ENCODE peak calls at places on chromosomes 2 and 18, in ten cellular contexts. F is A549; X is kidney; C is IMR-90; Z is fibroblast of lung; T is keratinocyte; D is psoas muscle; P is trophoblast cell; K is heart right ventricle; W is CD8-positive, alpha-beta T cell. S is an unnamed sample.

GRCh38 chr2:50754514-50754913 is 277.4 kb downstream of the NRXN1 start:
- DNase-seq in F (no peak), P (no peak), K (no peak), Z (no peak), D (no peak), W (no peak), X (no peak), C (no peak), T (no peak), S (no peak)

GRCh38 chr2:128468186-128468585 is 149.5 kb upstream of the HS6ST1 start:
- DNase-seq in Z (no peak), W (no peak), K (no peak), F (no peak), C (no peak), X (peak), T (no peak), D (no peak), P (no peak), S (no peak)

GRCh38 chr2:135144343-135144742 is 92.3 kb downstream of the RAB3GAP1 start:
- DNase-seq in D (no peak), X (no peak), Z (peak), F (no peak), W (no peak), T (no peak), K (no peak), P (peak), C (no peak), S (no peak)

GRCh38 chr2:223865907-223866508 is 28.6 kb upstream of the AP1S3 start:
- DNase-seq in D (no peak), F (no peak), X (no peak), K (no peak), C (no peak), Z (no peak), P (peak), W (no peak), T (no peak), S (no peak)

GRCh38 chr2:28436525-28437051 is 43.9 kb downstream of the FOSL2 start:
- DNase-seq in T (peak), D (no peak), W (no peak), F (no peak), P (peak), K (no peak), C (no peak), X (peak), Z (no peak), S (no peak)

GRCh38 chr2:54942373-54942772 is 107.9 kb downstream of the RTN4 start:
- DNase-seq in W (peak), K (no peak), C (no peak), D (no peak), T (no peak), Z (no peak), X (no peak), F (no peak), P (no peak), S (no peak)

GRCh38 chr2:219109468-219109867 is 48.7 kb upstream of the IHH start:
- DNase-seq in X (no peak), D (no peak), T (no peak), Z (no peak), F (no peak), W (no peak), P (peak), C (no peak), K (no peak), S (no peak)

GRCh38 chr2:222569826-222570225 is 86.1 kb downstream of the FARSB start:
- DNase-seq in X (no peak), K (no peak), W (no peak), T (no peak), C (peak), F (no peak), Z (peak), D (no peak), P (no peak), S (no peak)

GRCh38 chr2:241315879-241316700 is at the start of gene SEPTIN2:
- DNase-seq in D (no peak), T (no peak), P (peak), W (peak), F (peak), C (peak), Z (peak), X (peak), K (peak), S (no peak)

GRCh38 chr18:76767954-76768353 is 54.4 kb upstream of the ZNF236 start:
- DNase-seq in T (no peak), D (no peak), C (no peak), K (no peak), F (no peak), X (no peak), P (no peak), W (no peak), Z (no peak), S (no peak)

GRCh38 chr18:9827856-9828793 is 57.6 kb upstream of the TXNDC2 start:
- DNase-seq in T (peak), K (no peak), D (no peak), C (peak), F (peak), W (no peak), P (peak), X (no peak), Z (peak), S (peak)

GRCh38 chr2:120226296-120226695 is 3.1 kb upstream of the TMEM185B start:
- DNase-seq in W (no peak), K (no peak), X (peak), P (no peak), D (peak), F (no peak), T (no peak), Z (no peak), C (no peak), S (no peak)

GRCh38 chr18:75210274-75211001 is at the start of gene TSHZ1:
- DNase-seq in T (peak), X (no peak), P (peak), C (peak), D (no peak), F (peak), Z (peak), K (peak), W (peak), S (peak)

GRCh38 chr2:100919316-100919715 is 82.8 kb upstream of the RPL31 start:
- DNase-seq in X (no peak), P (no peak), T (no peak), Z (no peak), C (no peak), K (no peak), D (no peak), F (no peak), W (no peak), S (no peak)

GRCh38 chr2:203690110-203691047 is 16.1 kb upstream of the CD28 start:
- DNase-seq in F (no peak), W (no peak), C (peak), T (no peak), P (peak), X (no peak), D (no peak), Z (no peak), K (no peak), S (no peak)

GRCh38 chr2:213098612-213099011 is 52.8 kb downstream of the IKZF2 start:
- DNase-seq in D (no peak), C (no peak), X (no peak), P (peak), W (no peak), F (no peak), Z (no peak), T (no peak), K (peak), S (no peak)

GRCh38 chr2:20362701-20363435 is 12.2 kb upstream of the PUM2 start:
- DNase-seq in T (no peak), D (no peak), F (no peak), K (no peak), Z (no peak), P (peak), X (no peak), W (no peak), C (no peak), S (no peak)

GRCh38 chr2:240876475-240877251 is 8.0 kb downstream of the AGXT start:
- DNase-seq in W (no peak), Z (no peak), K (no peak), D (no peak), X (peak), P (no peak), F (no peak), C (no peak), T (no peak), S (no peak)

GRCh38 chr18:79403723-79404566 is 8.2 kb downstream of the NFATC1 start:
- DNase-seq in T (no peak), K (no peak), X (peak), F (no peak), P (peak), W (no peak), D (peak), C (no peak), Z (no peak), S (no peak)

GRCh38 chr18:79402209-79402576 is 6.5 kb downstream of the NFATC1 start:
- DNase-seq in P (no peak), F (no peak), K (no peak), T (no peak), Z (no peak), C (no peak), W (no peak), D (peak), X (peak), S (no peak)

GRCh38 chr18:79404567-79404910 is 8.8 kb downstream of the NFATC1 start:
- DNase-seq in Z (no peak), F (no peak), C (no peak), D (peak), X (peak), T (no peak), K (no peak), W (no peak), P (no peak), S (no peak)

GRCh38 chr18:79401494-79402208 is 5.9 kb downstream of the NFATC1 start:
- DNase-seq in F (no peak), C (no peak), D (peak), P (no peak), X (peak), W (no peak), K (no peak), Z (no peak), T (no peak), S (no peak)

DNA sequence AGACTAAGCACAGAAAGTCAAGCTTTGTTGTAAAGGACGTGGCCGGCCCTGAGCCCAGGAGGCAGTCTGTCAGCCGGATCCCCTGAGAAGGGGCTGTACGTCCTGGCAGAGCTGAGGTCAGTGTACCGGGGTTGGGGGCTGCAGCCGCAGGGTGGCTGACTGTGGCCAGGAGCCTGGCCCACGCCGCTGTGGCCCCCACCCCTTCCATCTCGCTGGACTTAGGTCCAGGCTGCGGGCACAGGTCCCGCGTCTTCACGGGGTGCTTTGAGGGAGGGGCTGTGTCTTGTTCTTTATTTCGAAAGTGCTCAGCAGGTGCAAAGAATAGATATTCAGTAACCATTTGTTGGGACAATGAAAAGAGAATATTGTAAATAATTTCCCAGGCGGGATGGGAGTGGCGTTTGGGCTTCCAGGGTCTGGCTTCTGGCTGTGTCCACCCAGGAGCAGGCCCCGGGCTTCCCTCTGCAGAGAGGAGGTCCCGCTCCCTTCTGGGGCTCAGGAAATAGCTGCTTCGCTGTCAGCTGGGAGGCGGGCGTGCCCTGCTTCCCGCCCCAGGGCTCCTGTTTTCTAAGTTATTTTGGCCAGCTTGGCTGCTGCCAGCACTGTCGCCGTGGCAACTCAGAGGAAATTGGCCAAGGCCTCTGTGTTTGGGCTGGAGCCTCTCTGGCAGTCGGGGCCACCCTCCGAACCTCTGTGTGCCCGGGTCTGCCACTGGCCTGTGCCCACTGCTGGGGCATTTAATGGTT is 7.4 kb downstream of the NFATC1 start:
- DNase-seq in D (peak), K (peak), T (no peak), W (no peak), F (no peak), C (no peak), Z (no peak), P (peak), X (peak), S (no peak)
- H3K4me3 ChIP-seq in D (peak), K (peak), T (peak), W (peak), F (no peak), C (no peak), Z (no peak), P (no peak), X (no peak), S (no peak)

DNA sequence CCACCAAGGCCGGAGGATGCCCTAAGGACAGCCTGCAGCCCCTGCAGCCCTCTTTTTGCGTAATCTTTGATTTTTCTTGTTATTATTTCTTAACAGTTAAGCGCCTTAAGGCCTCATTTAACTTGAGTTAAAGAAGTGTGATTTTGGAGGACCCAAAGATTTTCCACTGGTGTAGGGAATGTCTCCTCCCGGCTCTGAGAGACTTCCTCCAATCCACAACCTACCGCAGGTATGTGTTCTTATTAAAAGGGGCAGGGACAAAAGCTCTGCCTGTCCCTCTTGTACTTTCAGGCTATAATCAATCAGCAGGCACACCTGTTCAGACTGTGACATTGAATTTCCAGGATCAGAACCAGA is 285.1 kb downstream of the PRKCE start:
- DNase-seq in T (no peak), F (no peak), K (no peak), W (no peak), C (no peak), P (no peak), Z (no peak), D (no peak), X (no peak), S (no peak)
- H3K27ac ChIP-seq in T (no peak), F (peak), K (no peak), W (no peak), C (no peak), P (no peak), Z (peak), D (no peak), X (no peak), S (no peak)

DNA sequence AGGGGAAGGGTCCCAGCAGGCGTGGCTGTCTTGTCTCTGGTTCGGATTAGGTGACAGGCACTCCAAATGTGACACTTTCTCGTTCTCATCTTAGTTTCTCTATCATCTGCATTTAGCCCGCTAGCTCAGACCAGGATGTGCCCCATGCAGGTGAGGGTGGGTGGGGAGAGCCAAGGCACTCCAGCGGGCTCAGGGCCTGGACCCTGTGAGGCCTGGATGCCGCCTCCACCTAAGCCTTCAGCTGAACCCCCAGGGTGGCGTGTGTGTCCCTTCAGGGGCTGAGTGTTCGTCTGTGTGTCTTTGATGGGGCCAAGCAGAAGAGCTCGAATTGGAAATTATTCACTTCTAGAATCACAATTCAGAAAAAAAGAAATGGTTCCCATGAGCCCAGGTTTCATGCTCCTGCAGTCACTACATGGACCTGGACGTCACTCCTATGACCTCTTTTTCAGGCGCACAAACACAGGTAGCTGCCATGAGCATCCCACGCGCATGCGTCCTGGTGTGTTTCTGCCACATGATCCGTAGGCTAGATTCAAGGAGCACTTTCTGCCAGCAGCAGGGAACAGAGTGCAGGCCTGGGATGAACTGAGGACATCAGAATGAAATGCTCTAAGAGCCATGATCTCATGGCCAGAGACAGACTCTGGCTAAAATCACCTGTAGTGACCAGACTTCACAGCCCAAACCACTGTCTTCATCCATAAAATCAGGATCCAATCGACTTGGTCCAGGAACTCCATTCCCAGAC is 25.8 kb downstream of the CIDEA start:
- DNase-seq in T (no peak), F (no peak), W (no peak), C (no peak), X (no peak), P (no peak), D (no peak), K (peak), Z (no peak), S (no peak)
- H3K4me3 ChIP-seq in T (no peak), F (no peak), W (no peak), C (peak), X (no peak), P (no peak), D (peak), K (peak), Z (no peak), S (no peak)

DNA sequence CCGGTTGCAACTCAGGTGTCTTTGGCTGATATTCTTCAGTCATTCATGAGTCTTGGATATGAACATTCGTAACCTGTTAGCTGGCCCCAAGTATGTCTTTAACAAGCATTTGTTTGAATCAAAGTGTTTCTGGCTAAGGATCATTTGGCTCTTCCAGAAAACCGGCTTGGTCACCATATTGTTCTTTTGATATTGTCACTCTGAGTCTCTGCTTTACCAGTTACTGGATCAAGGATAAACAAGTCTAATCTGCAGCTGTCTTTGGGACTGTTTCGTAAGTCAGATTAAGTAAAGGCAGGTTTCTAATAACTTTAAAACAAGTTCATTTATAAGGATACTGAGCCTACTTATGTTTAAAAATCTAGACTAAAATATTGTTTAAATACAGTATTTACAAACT is 49.1 kb downstream of the KDM3A start:
- DNase-seq in K (no peak), C (no peak), T (no peak), P (no peak), D (no peak), Z (no peak), F (no peak), W (no peak), X (no peak), S (no peak)
- H3K27ac ChIP-seq in K (no peak), C (no peak), T (no peak), P (no peak), D (peak), Z (no peak), F (no peak), W (no peak), X (no peak), S (no peak)

GRCh38 chr2:2909086-2910035 is 468.3 kb downstream of the EIPR1 start:
- DNase-seq in W (no peak), C (no peak), F (no peak), P (no peak), K (no peak), X (no peak), Z (no peak), T (no peak), D (no peak), S (no peak)

GRCh38 chr2:2910259-2910658 is 467.4 kb downstream of the EIPR1 start:
- DNase-seq in D (no peak), W (no peak), F (no peak), T (no peak), C (no peak), X (no peak), K (no peak), Z (no peak), P (no peak), S (no peak)

GRCh38 chr2:2902551-2903216 is 474.9 kb downstream of the EIPR1 start:
- DNase-seq in K (no peak), T (no peak), P (no peak), C (no peak), W (no peak), D (no peak), Z (no peak), X (no peak), F (no peak), S (no peak)

GRCh38 chr2:2904721-2905340 is 472.8 kb downstream of the EIPR1 start:
- DNase-seq in D (no peak), X (no peak), Z (no peak), W (no peak), K (no peak), T (no peak), P (no peak), F (no peak), C (no peak), S (no peak)

GRCh38 chr2:2906091-2906490 is 471.5 kb downstream of the EIPR1 start:
- DNase-seq in D (no peak), F (no peak), Z (no peak), C (no peak), P (no peak), X (no peak), T (no peak), K (no peak), W (no peak), S (no peak)
- H3K4me3 ChIP-seq in D (no peak), F (no peak), Z (no peak), C (no peak), P (no peak), X (no peak), T (no peak), K (no peak), W (no peak), S (no peak)

DNA sequence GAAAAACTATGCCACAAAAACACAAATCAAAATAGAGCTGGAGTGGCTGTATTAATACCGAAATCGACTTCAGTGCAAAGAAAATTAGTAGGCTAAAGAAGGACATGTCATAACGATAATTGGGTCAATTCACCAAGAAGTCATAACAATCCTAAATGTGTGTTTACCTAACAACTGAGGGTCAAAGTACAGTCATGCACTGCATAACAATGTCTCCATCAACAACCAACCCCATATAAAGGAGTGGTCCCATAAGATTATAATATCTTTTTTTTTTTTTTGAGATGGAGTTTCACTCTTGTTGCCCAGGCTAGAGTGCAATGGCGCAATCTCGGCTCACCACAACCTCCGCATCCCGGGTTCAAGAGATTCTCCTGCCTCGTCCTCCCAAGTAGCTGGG is 87.5 kb downstream of the NAB1 start:
- DNase-seq in Z (no peak), K (no peak), X (no peak), T (no peak), F (no peak), W (no peak), P (no peak), D (no peak), C (no peak), S (no peak)
- H3K27ac ChIP-seq in Z (no peak), K (no peak), X (no peak), T (no peak), F (no peak), W (no peak), P (no peak), D (no peak), C (no peak), S (no peak)

GRCh38 chr2:110740747-110741349 is 8.5 kb downstream of the ACOXL start:
- DNase-seq in Z (no peak), P (peak), D (no peak), W (no peak), F (no peak), K (no peak), T (no peak), C (no peak), X (no peak), S (no peak)
- H3K4me3 ChIP-seq in Z (no peak), P (no peak), D (no peak), W (no peak), F (no peak), K (no peak), T (no peak), C (no peak), X (no peak), S (no peak)

DNA sequence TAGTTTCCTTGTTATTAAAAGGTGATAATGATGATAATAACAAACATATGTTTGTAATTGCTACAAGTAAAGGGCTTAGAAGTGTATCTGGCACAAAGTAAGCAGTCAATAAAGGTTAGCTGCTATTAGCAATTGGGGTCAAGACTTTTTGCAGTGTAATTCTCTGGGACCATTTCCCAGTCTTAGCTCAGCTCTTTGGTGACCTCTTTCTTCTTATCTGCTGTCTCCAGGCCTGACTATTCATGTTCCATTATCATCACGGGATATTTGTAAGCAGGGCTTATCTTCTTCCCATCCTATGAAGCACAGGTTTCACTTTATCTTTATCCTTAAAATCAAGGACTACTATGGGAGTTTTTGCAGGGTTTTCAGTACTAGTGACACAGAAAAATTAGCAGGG is 131.7 kb downstream of the DOCK10 start:
- DNase-seq in Z (peak), T (no peak), D (no peak), X (no peak), W (no peak), C (peak), P (no peak), K (no peak), F (no peak), S (no peak)
- H3K27ac ChIP-seq in Z (peak), T (no peak), D (no peak), X (peak), W (no peak), C (no peak), P (no peak), K (peak), F (peak), S (peak)